ENCODE peak calls at places on chromosomes 1 and 21, in five cellular contexts. Q is kidney; T is EL; F is stimulated activated naive CD4-positive, alpha-beta T cell; G is amniotic stem cell. B is an unnamed sample.

GRCh38 chr1:200372095-200372884 is 37.5 kb downstream of the ZNF281 start:
- DNase-seq in Q (no peak), T (peak), F (no peak), G (peak), B (no peak)

GRCh38 chr1:81556968-81557367 is 243.8 kb upstream of the ADGRL2 start:
- DNase-seq in Q (no peak), T (no peak), F (no peak), G (no peak), B (no peak)

GRCh38 chr1:207848234-207848633 is 62.7 kb downstream of the CD34 start:
- DNase-seq in Q (no peak), T (peak), F (no peak), G (no peak), B (peak)

GRCh38 chr1:240169188-240169587 is 77.5 kb downstream of the FMN2 start:
- DNase-seq in Q (no peak), T (peak), F (no peak), G (no peak), B (no peak)

GRCh38 chr1:233544304-233544703 is 69.6 kb upstream of the KCNK1 start:
- DNase-seq in Q (no peak), T (no peak), F (no peak), G (no peak), B (no peak)

GRCh38 chr1:175481126-175482071 is 262.0 kb downstream of the TNR start:
- DNase-seq in Q (no peak), T (peak), F (no peak), G (no peak), B (no peak)

GRCh38 chr1:203584507-203584906 is 42.1 kb upstream of the ATP2B4 start:
- DNase-seq in Q (no peak), T (no peak), F (no peak), G (no peak), B (no peak)

GRCh38 chr1:21914880-21915640 is 22.1 kb downstream of the HSPG2 start:
- DNase-seq in Q (no peak), T (no peak), F (no peak), G (no peak), B (no peak)

GRCh38 chr1:152926091-152926490 is 17.7 kb downstream of the IVL start:
- DNase-seq in Q (no peak), T (peak), F (no peak), G (no peak), B (no peak)

GRCh38 chr1:89962024-89962741 is 32.7 kb upstream of the ZNF326 start:
- DNase-seq in Q (no peak), T (peak), F (no peak), G (no peak), B (no peak)

GRCh38 chr1:244214009-244214967 is 163.2 kb downstream of the ZBTB18 start:
- DNase-seq in Q (no peak), T (peak), F (no peak), G (peak), B (no peak)

GRCh38 chr1:28246427-28246832 is 10.5 kb downstream of the ATP5IF1 start:
- DNase-seq in Q (no peak), T (no peak), F (peak), G (no peak), B (peak)

GRCh38 chr1:160332516-160332915 is 10.5 kb downstream of the COPA start:
- DNase-seq in Q (no peak), T (no peak), F (no peak), G (no peak), B (no peak)

GRCh38 chr21:23853796-23854379 is 1753.4 kb downstream of the MRPL39 start:
- DNase-seq in Q (no peak), T (no peak), F (no peak), G (peak), B (no peak)